ENCODE peak calls at places on chromosomes 1 and 21, in ten cellular contexts. One of them, this sample, is unnamed.
A peak's percentile ranks its signal among the peaks of the same experiment; 100 is the strongest.

GRCh38 chr1:117240547-117240946 is 29.8 kb upstream of the VTCN1 start:
- DNase-seq in progenitor cell of endocrine pancreas: no peak
- DNase-seq in sigmoid colon: no peak
- DNase-seq in cardiac muscle cell: no peak
- DNase-seq in RWPE1: no peak
- DNase-seq in ovary: no peak
- DNase-seq in GM06990: no peak
- DNase-seq in neural crest cell: no peak
- DNase-seq in lower lobe of right lung: no peak
- DNase-seq in MM.1S: no peak
- DNase-seq in this sample: no peak

GRCh38 chr1:187840557-187840956 is 1011.8 kb downstream of the PLA2G4A start:
- DNase-seq in lower lobe of right lung: no peak
- DNase-seq in neural crest cell: no peak
- DNase-seq in progenitor cell of endocrine pancreas: no peak
- DNase-seq in cardiac muscle cell: peak; percentile 72
- DNase-seq in ovary: no peak
- DNase-seq in GM06990: no peak
- DNase-seq in MM.1S: no peak
- DNase-seq in RWPE1: no peak
- DNase-seq in sigmoid colon: no peak
- DNase-seq in this sample: no peak

GRCh38 chr1:183443466-183443865 is 25.3 kb upstream of the NMNAT2 start:
- DNase-seq in RWPE1: no peak
- DNase-seq in ovary: no peak
- DNase-seq in neural crest cell: no peak
- DNase-seq in lower lobe of right lung: no peak
- DNase-seq in sigmoid colon: no peak
- DNase-seq in cardiac muscle cell: no peak
- DNase-seq in MM.1S: no peak
- DNase-seq in GM06990: no peak
- DNase-seq in progenitor cell of endocrine pancreas: no peak
- DNase-seq in this sample: no peak

GRCh38 chr1:143720087-143721023 is 251.4 kb downstream of the FAM72C start:
- DNase-seq in lower lobe of right lung: peak; percentile 63
- DNase-seq in progenitor cell of endocrine pancreas: peak; percentile 17
- DNase-seq in RWPE1: peak; percentile 9
- DNase-seq in MM.1S: peak; percentile 76
- DNase-seq in ovary: no peak
- DNase-seq in cardiac muscle cell: peak; percentile 61
- DNase-seq in sigmoid colon: peak; percentile 67
- DNase-seq in GM06990: peak; percentile 5
- DNase-seq in neural crest cell: no peak
- DNase-seq in this sample: no peak

GRCh38 chr1:190507357-190507756 is 29.7 kb upstream of the BRINP3 start:
- DNase-seq in neural crest cell: no peak
- DNase-seq in ovary: no peak
- DNase-seq in progenitor cell of endocrine pancreas: no peak
- DNase-seq in RWPE1: no peak
- DNase-seq in sigmoid colon: no peak
- DNase-seq in lower lobe of right lung: no peak
- DNase-seq in GM06990: no peak
- DNase-seq in MM.1S: no peak
- DNase-seq in cardiac muscle cell: no peak
- DNase-seq in this sample: no peak

GRCh38 chr21:39633770-39634181 is 21.0 kb downstream of the B3GALT5 start:
- DNase-seq in cardiac muscle cell: no peak
- DNase-seq in ovary: no peak
- DNase-seq in lower lobe of right lung: no peak
- DNase-seq in neural crest cell: no peak
- DNase-seq in progenitor cell of endocrine pancreas: no peak
- DNase-seq in sigmoid colon: no peak
- DNase-seq in MM.1S: no peak
- DNase-seq in RWPE1: peak; percentile 73
- DNase-seq in GM06990: no peak
- DNase-seq in this sample: no peak

GRCh38 chr1:76336951-76337371 is 262.4 kb downstream of the ST6GALNAC3 start:
- DNase-seq in cardiac muscle cell: peak; percentile 99
- DNase-seq in MM.1S: no peak
- DNase-seq in lower lobe of right lung: peak; percentile 65
- DNase-seq in RWPE1: no peak
- DNase-seq in neural crest cell: no peak
- DNase-seq in progenitor cell of endocrine pancreas: no peak
- DNase-seq in sigmoid colon: peak; percentile 67
- DNase-seq in ovary: peak; percentile 80
- DNase-seq in GM06990: no peak
- DNase-seq in this sample: no peak

GRCh38 chr1:9261496-9261895 is 26.9 kb downstream of the H6PD start:
- DNase-seq in MM.1S: no peak
- DNase-seq in ovary: no peak
- DNase-seq in RWPE1: no peak
- DNase-seq in sigmoid colon: no peak
- DNase-seq in neural crest cell: no peak
- DNase-seq in cardiac muscle cell: no peak
- DNase-seq in lower lobe of right lung: no peak
- DNase-seq in progenitor cell of endocrine pancreas: no peak
- DNase-seq in GM06990: no peak
- DNase-seq in this sample: no peak

GRCh38 chr1:61680500-61680899 is 44.4 kb downstream of the TM2D1 start:
- DNase-seq in sigmoid colon: no peak
- DNase-seq in neural crest cell: no peak
- DNase-seq in lower lobe of right lung: no peak
- DNase-seq in progenitor cell of endocrine pancreas: no peak
- DNase-seq in RWPE1: no peak
- DNase-seq in cardiac muscle cell: no peak
- DNase-seq in MM.1S: no peak
- DNase-seq in GM06990: no peak
- DNase-seq in ovary: no peak
- DNase-seq in this sample: no peak

GRCh38 chr1:166908942-166909341 is 32.9 kb upstream of the TADA1 start:
- DNase-seq in ovary: no peak
- DNase-seq in progenitor cell of endocrine pancreas: no peak
- DNase-seq in sigmoid colon: no peak
- DNase-seq in neural crest cell: no peak
- DNase-seq in GM06990: no peak
- DNase-seq in MM.1S: no peak
- DNase-seq in cardiac muscle cell: no peak
- DNase-seq in lower lobe of right lung: no peak
- DNase-seq in RWPE1: no peak
- DNase-seq in this sample: no peak

GRCh38 chr1:206447792-206448191 is 22.5 kb upstream of the IKBKE start:
- DNase-seq in neural crest cell: no peak
- DNase-seq in GM06990: no peak
- DNase-seq in ovary: no peak
- DNase-seq in lower lobe of right lung: no peak
- DNase-seq in MM.1S: no peak
- DNase-seq in RWPE1: no peak
- DNase-seq in progenitor cell of endocrine pancreas: no peak
- DNase-seq in sigmoid colon: no peak
- DNase-seq in cardiac muscle cell: no peak
- DNase-seq in this sample: no peak

GRCh38 chr1:59549903-59550302 is 253.0 kb downstream of the FGGY start:
- DNase-seq in GM06990: no peak
- DNase-seq in RWPE1: no peak
- DNase-seq in progenitor cell of endocrine pancreas: no peak
- DNase-seq in sigmoid colon: peak; percentile 71
- DNase-seq in neural crest cell: no peak
- DNase-seq in cardiac muscle cell: peak; percentile 84
- DNase-seq in lower lobe of right lung: peak; percentile 57
- DNase-seq in MM.1S: no peak
- DNase-seq in ovary: peak; percentile 17
- DNase-seq in this sample: no peak

GRCh38 chr1:32047701-32048100 is 25.0 kb upstream of the TMEM39B start:
- DNase-seq in RWPE1: no peak
- DNase-seq in neural crest cell: no peak
- DNase-seq in sigmoid colon: no peak
- DNase-seq in MM.1S: no peak
- DNase-seq in GM06990: no peak
- DNase-seq in progenitor cell of endocrine pancreas: no peak
- DNase-seq in cardiac muscle cell: no peak
- DNase-seq in ovary: no peak
- DNase-seq in lower lobe of right lung: no peak
- DNase-seq in this sample: no peak

DNA sequence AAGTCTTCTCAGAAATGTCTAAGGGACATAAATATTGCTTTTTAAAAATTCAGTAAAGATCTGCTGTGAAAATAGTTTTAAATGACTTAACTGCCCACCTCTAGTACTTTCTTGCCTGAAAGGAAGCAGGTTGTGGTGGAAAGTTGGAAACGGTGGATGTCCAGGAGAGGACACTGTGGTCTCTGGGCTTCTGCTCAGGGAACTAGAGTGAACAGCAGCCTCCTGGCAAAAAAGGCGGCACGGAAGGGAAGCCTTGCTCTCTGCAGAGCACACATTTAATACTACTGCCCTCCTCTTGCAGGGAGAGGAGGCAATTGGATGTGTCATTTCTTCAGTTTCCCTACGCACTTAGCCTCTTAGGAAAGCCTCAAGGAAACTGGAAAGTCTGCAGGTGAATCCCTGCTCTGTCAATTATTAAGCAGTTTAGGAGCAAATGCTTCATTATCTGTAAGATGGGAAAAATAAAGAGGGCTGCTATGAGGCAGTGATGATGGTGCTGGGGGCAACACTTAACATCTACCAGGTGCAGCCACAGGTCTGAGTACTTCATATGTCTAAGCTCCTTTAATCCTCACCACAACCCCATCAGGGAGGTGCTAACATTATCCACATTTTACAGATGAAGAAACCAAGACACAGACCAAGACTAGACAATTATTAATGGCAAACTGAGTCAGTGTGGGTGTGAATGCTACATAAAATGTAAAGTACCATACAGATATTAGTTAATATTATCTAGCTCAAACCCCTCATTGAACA is 108.8 kb upstream of the ADAR start:
- DNase-seq in lower lobe of right lung: no peak
- DNase-seq in sigmoid colon: peak; percentile 82
- DNase-seq in neural crest cell: no peak
- DNase-seq in cardiac muscle cell: no peak
- DNase-seq in GM06990: no peak
- DNase-seq in RWPE1: no peak
- DNase-seq in progenitor cell of endocrine pancreas: no peak
- DNase-seq in MM.1S: no peak
- DNase-seq in ovary: no peak
- DNase-seq in this sample: no peak
- TF ChIP-seq CTCF in lower lobe of right lung: no peak
- TF ChIP-seq CTCF in sigmoid colon: no peak
- TF ChIP-seq CTCF in neural crest cell: no peak
- TF ChIP-seq CTCF in cardiac muscle cell: no peak
- TF ChIP-seq CTCF in GM06990: no peak
- TF ChIP-seq CTCF in RWPE1: no peak
- TF ChIP-seq CTCF in progenitor cell of endocrine pancreas: no peak
- TF ChIP-seq CTCF in MM.1S: no peak
- TF ChIP-seq CTCF in ovary: no peak
- TF ChIP-seq CTCF in this sample: no peak

GRCh38 chr1:92301021-92301420 is 2.2 kb downstream of the RPAP2 start:
- DNase-seq in RWPE1: no peak
- DNase-seq in ovary: no peak
- DNase-seq in sigmoid colon: no peak
- DNase-seq in neural crest cell: no peak
- DNase-seq in cardiac muscle cell: no peak
- DNase-seq in lower lobe of right lung: no peak
- DNase-seq in GM06990: no peak
- DNase-seq in MM.1S: no peak
- DNase-seq in progenitor cell of endocrine pancreas: no peak
- DNase-seq in this sample: no peak

GRCh38 chr1:92299477-92300125 is 742 bp downstream of the RPAP2 start:
- DNase-seq in progenitor cell of endocrine pancreas: no peak
- DNase-seq in RWPE1: no peak
- DNase-seq in GM06990: no peak
- DNase-seq in ovary: no peak
- DNase-seq in sigmoid colon: no peak
- DNase-seq in lower lobe of right lung: no peak
- DNase-seq in neural crest cell: no peak
- DNase-seq in MM.1S: no peak
- DNase-seq in cardiac muscle cell: no peak
- DNase-seq in this sample: no peak

GRCh38 chr1:92298573-92299476 is at the start of the genes GLMN and RPAP2:
- DNase-seq in GM06990: peak; percentile 94
- DNase-seq in sigmoid colon: peak; percentile 85
- DNase-seq in cardiac muscle cell: peak; percentile 91
- DNase-seq in neural crest cell: peak; percentile 69
- DNase-seq in progenitor cell of endocrine pancreas: peak; percentile 58
- DNase-seq in ovary: peak; percentile 78
- DNase-seq in RWPE1: peak; percentile 74
- DNase-seq in lower lobe of right lung: peak; percentile 90
- DNase-seq in MM.1S: peak; percentile 90
- DNase-seq in this sample: peak; percentile 92

GRCh38 chr1:92298213-92298572 is 594 bp downstream of the GLMN start:
- DNase-seq in lower lobe of right lung: no peak
- DNase-seq in MM.1S: peak; percentile 43
- DNase-seq in sigmoid colon: no peak
- DNase-seq in GM06990: no peak
- DNase-seq in neural crest cell: no peak
- DNase-seq in cardiac muscle cell: no peak
- DNase-seq in RWPE1: peak; percentile 1
- DNase-seq in progenitor cell of endocrine pancreas: no peak
- DNase-seq in ovary: no peak
- DNase-seq in this sample: no peak
- TF ChIP-seq CTCF in lower lobe of right lung: no peak
- TF ChIP-seq CTCF in MM.1S: no peak
- TF ChIP-seq CTCF in sigmoid colon: peak; percentile 18
- TF ChIP-seq CTCF in GM06990: no peak
- TF ChIP-seq CTCF in neural crest cell: peak; percentile 58
- TF ChIP-seq CTCF in cardiac muscle cell: peak; percentile 29
- TF ChIP-seq CTCF in RWPE1: peak; percentile 46
- TF ChIP-seq CTCF in progenitor cell of endocrine pancreas: peak; percentile 41
- TF ChIP-seq CTCF in ovary: no peak
- TF ChIP-seq CTCF in this sample: no peak

DNA sequence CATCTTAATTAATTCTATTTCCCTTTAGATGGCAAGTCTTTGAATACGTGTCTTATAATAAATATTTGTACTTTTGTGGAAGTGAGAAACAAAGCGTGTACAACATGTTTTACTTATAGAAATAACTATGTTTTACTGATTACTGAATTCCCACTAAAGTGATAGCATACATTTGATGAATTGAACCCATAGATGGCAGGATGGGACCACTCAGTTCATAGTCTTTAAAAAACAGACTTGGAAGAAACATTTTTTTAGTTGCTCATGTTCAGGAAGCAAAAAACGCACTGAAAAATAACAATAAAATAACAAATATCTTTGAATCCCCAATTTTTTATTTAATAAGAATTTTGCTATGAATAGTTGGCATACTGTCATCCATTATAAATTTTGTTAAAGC is 507.1 kb upstream of the ZRANB2 start:
- DNase-seq in RWPE1: no peak
- DNase-seq in cardiac muscle cell: peak; percentile 25
- DNase-seq in sigmoid colon: no peak
- DNase-seq in MM.1S: peak; percentile 32
- DNase-seq in GM06990: no peak
- DNase-seq in progenitor cell of endocrine pancreas: no peak
- DNase-seq in ovary: no peak
- DNase-seq in neural crest cell: no peak
- DNase-seq in lower lobe of right lung: no peak
- DNase-seq in this sample: no peak
- TF ChIP-seq CTCF in RWPE1: no peak
- TF ChIP-seq CTCF in cardiac muscle cell: peak; percentile 11
- TF ChIP-seq CTCF in sigmoid colon: peak; percentile 43
- TF ChIP-seq CTCF in MM.1S: peak; percentile 48
- TF ChIP-seq CTCF in GM06990: peak; percentile 17
- TF ChIP-seq CTCF in progenitor cell of endocrine pancreas: peak; percentile 41
- TF ChIP-seq CTCF in ovary: no peak
- TF ChIP-seq CTCF in neural crest cell: peak; percentile 60
- TF ChIP-seq CTCF in lower lobe of right lung: no peak
- TF ChIP-seq CTCF in this sample: peak; percentile 24

GRCh38 chr1:242428403-242429190 is 95.9 kb downstream of the PLD5 start:
- DNase-seq in MM.1S: no peak
- DNase-seq in cardiac muscle cell: no peak
- DNase-seq in sigmoid colon: no peak
- DNase-seq in progenitor cell of endocrine pancreas: no peak
- DNase-seq in RWPE1: no peak
- DNase-seq in ovary: no peak
- DNase-seq in GM06990: no peak
- DNase-seq in neural crest cell: no peak
- DNase-seq in lower lobe of right lung: no peak
- DNase-seq in this sample: no peak
- TF ChIP-seq CTCF in MM.1S: no peak
- TF ChIP-seq CTCF in cardiac muscle cell: no peak
- TF ChIP-seq CTCF in sigmoid colon: no peak
- TF ChIP-seq CTCF in progenitor cell of endocrine pancreas: no peak
- TF ChIP-seq CTCF in RWPE1: no peak
- TF ChIP-seq CTCF in ovary: no peak
- TF ChIP-seq CTCF in GM06990: no peak
- TF ChIP-seq CTCF in neural crest cell: no peak
- TF ChIP-seq CTCF in lower lobe of right lung: no peak
- TF ChIP-seq CTCF in this sample: no peak